ENCODE peak calls at places on chromosomes 7 and 10, in eight cellular contexts. V is heart right ventricle, Y is cardiac muscle cell, F is kidney epithelial cell, S is IMR-90, W is BE2C, P is astrocyte of the spinal cord, K is cardiac fibroblast. J is an unnamed sample.

GRCh38 chr7:24979470-24979862 is 512 bp downstream of the OSBPL3 start:
- DNase-seq in K (peak; percentile 66), P (no peak), S (peak; percentile 72), V (peak; percentile 43), Y (peak; percentile 71), W (peak; percentile 75), F (no peak), J (peak; percentile 85)

GRCh38 chr7:4134204-4134603 is 547.9 kb upstream of the FOXK1 start:
- DNase-seq in Y (no peak), S (no peak), P (no peak), F (no peak), V (no peak), K (no peak), W (no peak), J (no peak)

GRCh38 chr7:158646766-158647474 is 57.7 kb downstream of the NCAPG2 start:
- DNase-seq in Y (no peak), K (no peak), W (peak; percentile 47), P (no peak), V (no peak), S (no peak), F (no peak), J (peak; percentile 24)

GRCh38 chr10:53209941-53210611 is 437.5 kb upstream of the MBL2 start:
- DNase-seq in F (no peak), W (no peak), K (peak; percentile 7), P (peak; percentile 19), V (no peak), Y (peak; percentile 37), S (peak; percentile 4), J (peak; percentile 57)

GRCh38 chr10:15791816-15792524 is 68.3 kb downstream of the MINDY3 start:
- DNase-seq in P (peak; percentile 22), F (no peak), S (peak; percentile 7), K (peak; percentile 69), V (peak; percentile 32), W (peak; percentile 61), Y (peak; percentile 32), J (no peak)

GRCh38 chr10:97463363-97464132 is 17.6 kb downstream of the ZDHHC16 start:
- DNase-seq in Y (peak; percentile 62), K (peak; percentile 62), S (peak; percentile 69), V (peak; percentile 44), F (peak; percentile 19), P (peak; percentile 43), W (peak; percentile 49), J (peak; percentile 73)

GRCh38 chr7:23024454-23024853 is 10.5 kb upstream of the HYCC1 start:
- DNase-seq in S (no peak), P (no peak), F (no peak), V (no peak), Y (no peak), W (no peak), K (no peak), J (no peak)

GRCh38 chr10:50605280-50606270 is 18.2 kb downstream of the SGMS1 start:
- DNase-seq in P (peak; percentile 94), V (peak; percentile 43), Y (peak; percentile 59), W (no peak), F (peak; percentile 57), K (peak; percentile 98), S (peak; percentile 98), J (peak; percentile 97)

GRCh38 chr7:133139350-133139749 is 57.5 kb upstream of the CHCHD3 start:
- DNase-seq in P (peak; percentile 47), K (peak; percentile 62), F (peak; percentile 14), S (peak; percentile 49), Y (peak; percentile 68), W (peak; percentile 19), V (no peak), J (peak; percentile 54)

GRCh38 chr7:122013070-122013469 is 131.0 kb downstream of the AASS start:
- DNase-seq in F (no peak), Y (no peak), V (no peak), W (no peak), K (no peak), S (no peak), P (no peak), J (peak; percentile 6)

GRCh38 chr7:122010116-122010515 is 133.9 kb downstream of the AASS start:
- DNase-seq in Y (no peak), K (no peak), V (no peak), P (no peak), F (no peak), S (no peak), W (no peak), J (no peak)

GRCh38 chr7:122018032-122018431 is 126.0 kb downstream of the AASS start:
- DNase-seq in K (no peak), Y (no peak), F (no peak), S (no peak), V (no peak), W (no peak), P (no peak), J (no peak)

DNA sequence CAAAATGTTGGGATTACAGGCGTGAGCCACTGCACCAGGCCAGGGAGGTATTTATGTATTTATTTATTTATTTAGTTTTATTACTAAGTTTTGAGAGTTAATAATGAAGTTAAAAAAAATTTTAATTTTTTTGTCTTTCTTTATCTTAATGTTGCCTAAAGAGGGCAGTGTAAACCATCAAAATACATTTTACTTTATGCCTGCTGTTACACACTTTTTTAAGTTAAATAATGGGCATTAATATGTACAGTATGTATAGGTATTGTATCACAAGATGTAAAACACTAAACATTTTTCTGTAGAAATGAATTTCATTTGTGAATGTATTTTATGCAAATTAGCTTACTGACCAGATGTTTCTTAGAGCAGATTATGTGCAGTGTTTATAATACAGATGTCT is 129.4 kb downstream of the AASS start:
- DNase-seq in V (no peak), W (no peak), Y (no peak), F (no peak), K (peak; percentile 11), P (no peak), S (no peak), J (no peak)
- TF ChIP-seq CTCF in V (no peak), W (no peak), Y (no peak), F (peak; percentile 3), K (peak; percentile 23), P (peak; percentile 14), S (peak; percentile 31), J (no peak)

DNA sequence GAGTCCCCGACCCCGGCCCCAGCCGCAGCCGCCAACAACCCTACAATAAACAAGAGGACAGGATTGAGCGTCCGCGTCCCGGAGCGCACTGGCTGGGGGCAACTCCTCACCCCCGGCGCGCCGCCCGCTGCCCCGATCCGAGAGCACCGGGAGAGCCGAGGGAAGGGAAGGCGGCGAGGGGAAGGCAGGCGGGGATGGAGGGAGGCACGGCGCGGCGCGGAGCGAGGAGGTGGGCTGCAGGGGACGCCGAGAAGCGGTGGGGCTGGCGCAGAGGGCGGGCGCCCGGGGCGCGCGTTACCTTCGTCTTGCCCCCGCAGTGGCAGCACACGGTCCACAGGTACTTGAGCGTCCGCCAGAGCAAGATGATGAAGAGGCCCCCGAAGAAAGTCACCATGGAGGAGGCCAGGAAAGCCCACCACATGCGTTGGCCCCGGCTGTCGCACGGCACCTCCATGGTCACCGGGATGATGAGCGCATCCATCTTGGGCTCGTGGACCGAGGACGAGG is 588 bp downstream of the KCNMA1 start:
- DNase-seq in Y (peak; percentile 24), K (no peak), V (no peak), F (no peak), P (no peak), W (peak; percentile 21), S (no peak), J (peak; percentile 12)
- H3K4me3 ChIP-seq in Y (peak overlapping the region; percentile 70), K (peak overlapping the region; percentile 68), V (peak overlapping the region; percentile 47), F (peak overlapping the region; percentile 88), P (peak overlapping the region; percentile 87), W (peak overlapping the region; percentile 76), S (peak overlapping the region; percentile 95), J (peak overlapping the region; percentile 64)

DNA sequence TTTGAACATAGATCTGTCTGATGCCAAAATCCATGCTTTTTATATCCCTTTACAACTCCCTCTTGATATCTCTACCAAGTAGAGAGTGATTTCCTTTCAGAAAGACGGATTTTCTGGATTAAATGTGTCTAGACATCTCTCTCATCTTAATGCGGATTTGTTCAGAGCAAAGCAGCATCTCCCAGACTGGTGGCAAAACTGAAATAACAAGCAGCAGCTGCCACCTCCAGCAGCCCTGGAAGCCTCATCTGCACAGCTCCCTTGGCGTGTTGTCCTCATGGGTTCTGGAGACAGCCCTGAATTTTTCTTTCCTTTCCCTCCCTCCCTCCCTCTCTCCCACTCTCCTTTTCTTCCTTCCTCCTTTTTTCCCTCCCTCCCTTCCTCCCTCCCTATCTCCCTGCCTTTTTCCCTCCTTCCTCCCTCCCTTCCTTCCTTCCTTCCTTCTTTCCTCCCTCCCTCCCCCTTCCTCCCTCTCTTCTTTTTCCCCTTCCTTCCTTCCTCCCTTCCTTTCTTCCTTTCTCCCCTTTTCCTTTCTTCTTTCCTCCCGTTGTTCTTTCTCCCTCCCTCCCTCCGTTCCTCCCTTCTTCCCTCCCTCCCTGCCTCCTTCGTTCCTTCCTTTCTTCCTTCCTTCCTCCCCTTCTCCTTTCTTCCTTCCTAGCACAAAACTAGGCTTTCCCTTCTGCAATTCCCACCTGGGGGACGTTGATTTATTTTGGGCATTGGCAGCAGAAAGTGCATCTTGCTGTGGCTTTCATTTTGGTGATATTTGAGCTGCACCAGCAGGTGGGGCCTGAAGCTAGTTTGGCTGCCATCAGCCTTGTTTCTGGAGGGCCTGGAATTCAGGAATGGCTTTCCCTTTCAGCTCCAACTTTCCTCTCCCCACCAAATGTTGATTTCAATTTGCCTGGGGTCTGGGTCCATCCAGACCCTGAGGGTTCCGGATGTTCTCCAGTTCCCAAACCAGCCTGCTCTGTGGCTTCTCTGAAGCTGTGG is 640.0 kb downstream of the TYW1 start:
- DNase-seq in F (no peak), Y (peak; percentile 8), S (no peak), K (peak; percentile 14), V (no peak), P (no peak), W (no peak), J (no peak)
- TF ChIP-seq CTCF in F (no peak), Y (peak; percentile 20), S (no peak), K (no peak), V (peak; percentile 9), P (no peak), W (peak; percentile 36), J (no peak)

GRCh38 chr10:6766480-6766879 is 186.4 kb upstream of the PRKCQ start:
- DNase-seq in V (no peak), F (no peak), P (no peak), Y (no peak), S (peak; percentile 50), K (no peak), W (no peak), J (no peak)

GRCh38 chr10:6769704-6770417 is 189.8 kb upstream of the PRKCQ start:
- DNase-seq in W (no peak), Y (no peak), F (no peak), P (no peak), S (no peak), V (no peak), K (no peak), J (no peak)

GRCh38 chr10:6770846-6771245 is 190.8 kb upstream of the PRKCQ start:
- DNase-seq in F (no peak), P (peak; percentile 33), S (peak; percentile 29), Y (no peak), K (peak; percentile 16), V (no peak), W (no peak), J (peak; percentile 10)

GRCh38 chr10:6763417-6763816 is 183.3 kb upstream of the PRKCQ start:
- DNase-seq in S (no peak), K (no peak), F (no peak), V (no peak), P (no peak), W (no peak), Y (no peak), J (no peak)

GRCh38 chr10:6766061-6766460 is 186.0 kb upstream of the PRKCQ start:
- DNase-seq in K (peak; percentile 87), P (no peak), W (no peak), V (no peak), F (no peak), S (peak; percentile 56), Y (no peak), J (no peak)
- H3K4me3 ChIP-seq in K (no peak overlapping the region), P (no peak overlapping the region), W (no peak overlapping the region), V (no peak overlapping the region), F (no peak overlapping the region), S (no peak overlapping the region), Y (no peak overlapping the region), J (no peak overlapping the region)

J was measured in epithelial cell of esophagus.